ENCODE peak calls at places on chromosomes 2 and 18, in eight cellular contexts. One of them, this sample, is unnamed.

GRCh38 chr18:36025025-36025424 is 42.3 kb downstream of the RPRD1A start:
- DNase-seq in H9: no peak
- DNase-seq in GM23248: peak
- DNase-seq in prostate gland: no peak
- DNase-seq in adrenal gland: no peak
- DNase-seq in neural progenitor cell: no peak
- DNase-seq in breast epithelium: no peak
- DNase-seq in cardiac muscle cell: no peak
- DNase-seq in this sample: no peak

GRCh38 chr2:160742679-160743078 is 249.1 kb upstream of the RBMS1 start:
- DNase-seq in H9: no peak
- DNase-seq in GM23248: peak
- DNase-seq in prostate gland: no peak
- DNase-seq in adrenal gland: no peak
- DNase-seq in neural progenitor cell: no peak
- DNase-seq in breast epithelium: no peak
- DNase-seq in cardiac muscle cell: no peak
- DNase-seq in this sample: no peak

GRCh38 chr2:214630402-214631035 is 179.0 kb downstream of the BARD1 start:
- DNase-seq in H9: no peak
- DNase-seq in GM23248: peak
- DNase-seq in prostate gland: no peak
- DNase-seq in adrenal gland: no peak
- DNase-seq in neural progenitor cell: no peak
- DNase-seq in breast epithelium: no peak
- DNase-seq in cardiac muscle cell: no peak
- DNase-seq in this sample: no peak

GRCh38 chr2:217417536-217417935 is 557.7 kb upstream of the TNP1 start:
- DNase-seq in H9: no peak
- DNase-seq in GM23248: peak
- DNase-seq in prostate gland: no peak
- DNase-seq in adrenal gland: no peak
- DNase-seq in neural progenitor cell: no peak
- DNase-seq in breast epithelium: no peak
- DNase-seq in cardiac muscle cell: no peak
- DNase-seq in this sample: no peak

GRCh38 chr2:7857904-7858303 is 824.0 kb upstream of the ID2 start:
- DNase-seq in H9: no peak
- DNase-seq in GM23248: peak
- DNase-seq in prostate gland: no peak
- DNase-seq in adrenal gland: no peak
- DNase-seq in neural progenitor cell: no peak
- DNase-seq in breast epithelium: no peak
- DNase-seq in cardiac muscle cell: no peak
- DNase-seq in this sample: no peak

GRCh38 chr2:172096661-172097547 is 5.8 kb downstream of the DLX2 start:
- DNase-seq in H9: no peak
- DNase-seq in GM23248: peak
- DNase-seq in prostate gland: no peak
- DNase-seq in adrenal gland: no peak
- DNase-seq in neural progenitor cell: peak
- DNase-seq in breast epithelium: no peak
- DNase-seq in cardiac muscle cell: no peak
- DNase-seq in this sample: no peak

GRCh38 chr2:239468491-239469017 is 67.7 kb upstream of the HDAC4 start:
- DNase-seq in H9: peak
- DNase-seq in GM23248: no peak
- DNase-seq in prostate gland: no peak
- DNase-seq in adrenal gland: no peak
- DNase-seq in neural progenitor cell: no peak
- DNase-seq in breast epithelium: peak
- DNase-seq in cardiac muscle cell: no peak
- DNase-seq in this sample: no peak

GRCh38 chr2:187959821-187960220 is 331.9 kb upstream of the GULP1 start:
- DNase-seq in H9: no peak
- DNase-seq in GM23248: peak
- DNase-seq in prostate gland: no peak
- DNase-seq in adrenal gland: no peak
- DNase-seq in neural progenitor cell: no peak
- DNase-seq in breast epithelium: no peak
- DNase-seq in cardiac muscle cell: no peak
- DNase-seq in this sample: no peak

GRCh38 chr2:160576054-160576499 is 82.5 kb upstream of the RBMS1 start:
- DNase-seq in H9: no peak
- DNase-seq in GM23248: peak
- DNase-seq in prostate gland: peak
- DNase-seq in adrenal gland: no peak
- DNase-seq in neural progenitor cell: no peak
- DNase-seq in breast epithelium: no peak
- DNase-seq in cardiac muscle cell: no peak
- DNase-seq in this sample: no peak

GRCh38 chr2:161357097-161357496 is 48.9 kb downstream of the PSMD14 start:
- DNase-seq in H9: no peak
- DNase-seq in GM23248: no peak
- DNase-seq in prostate gland: no peak
- DNase-seq in adrenal gland: no peak
- DNase-seq in neural progenitor cell: no peak
- DNase-seq in breast epithelium: no peak
- DNase-seq in cardiac muscle cell: no peak
- DNase-seq in this sample: no peak

GRCh38 chr2:164514491-164514890 is 106.8 kb downstream of the GRB14 start:
- DNase-seq in H9: no peak
- DNase-seq in GM23248: peak
- DNase-seq in prostate gland: no peak
- DNase-seq in adrenal gland: no peak
- DNase-seq in neural progenitor cell: no peak
- DNase-seq in breast epithelium: peak
- DNase-seq in cardiac muscle cell: no peak
- DNase-seq in this sample: no peak

GRCh38 chr18:23523429-23524212 is 20.3 kb downstream of the RMC1 start:
- DNase-seq in H9: no peak
- DNase-seq in GM23248: peak
- DNase-seq in prostate gland: no peak
- DNase-seq in adrenal gland: no peak
- DNase-seq in neural progenitor cell: no peak
- DNase-seq in breast epithelium: no peak
- DNase-seq in cardiac muscle cell: no peak
- DNase-seq in this sample: no peak

DNA sequence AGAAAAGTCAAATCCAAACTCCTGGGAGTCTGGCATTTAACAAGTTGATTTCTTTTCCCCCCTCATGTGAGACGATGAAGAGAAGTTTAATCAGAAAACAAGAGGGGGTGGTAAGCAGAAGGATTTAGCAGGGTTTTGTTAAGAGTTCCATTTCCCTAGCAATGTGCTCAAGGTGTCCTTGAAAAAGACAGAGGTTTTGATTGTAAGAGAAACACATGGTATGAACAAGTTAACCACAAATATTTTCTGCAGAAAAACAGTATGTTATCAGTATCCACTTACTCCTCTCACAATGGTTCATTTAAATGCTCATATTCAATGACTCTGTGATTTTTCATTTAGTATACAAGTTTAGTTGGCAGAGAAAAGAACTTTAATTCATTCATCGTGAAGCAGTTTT is 26.8 kb downstream of the LAMA1 start:
- DNase-seq in H9: no peak
- DNase-seq in GM23248: no peak
- DNase-seq in prostate gland: no peak
- DNase-seq in adrenal gland: no peak
- DNase-seq in neural progenitor cell: no peak
- DNase-seq in breast epithelium: no peak
- DNase-seq in cardiac muscle cell: no peak
- DNase-seq in this sample: no peak
- H3K27ac ChIP-seq in H9: no peak
- H3K27ac ChIP-seq in GM23248: no peak
- H3K27ac ChIP-seq in prostate gland: no peak
- H3K27ac ChIP-seq in adrenal gland: no peak
- H3K27ac ChIP-seq in neural progenitor cell: no peak
- H3K27ac ChIP-seq in breast epithelium: peak
- H3K27ac ChIP-seq in cardiac muscle cell: peak
- H3K27ac ChIP-seq in this sample: peak

DNA sequence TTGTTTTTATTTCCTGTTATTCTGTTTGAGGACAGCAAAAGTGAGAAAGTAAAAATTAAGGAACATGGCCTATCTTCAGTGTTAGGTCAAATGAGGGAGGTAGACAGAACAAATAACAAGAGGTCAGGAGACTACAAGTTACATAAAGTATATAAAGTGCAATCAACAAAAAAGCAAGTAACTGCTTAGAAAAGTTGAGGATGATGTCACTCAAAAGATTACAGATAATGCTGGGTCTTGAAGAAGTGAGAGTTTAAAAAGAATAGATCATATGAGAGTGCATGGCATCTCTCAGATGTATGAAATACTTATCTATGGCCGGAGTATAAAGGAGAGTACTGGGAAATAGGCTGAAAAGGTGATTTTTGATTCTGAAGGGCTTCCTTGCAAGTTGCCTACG is 79.9 kb downstream of the LNPK start:
- DNase-seq in H9: no peak
- DNase-seq in GM23248: no peak
- DNase-seq in prostate gland: no peak
- DNase-seq in adrenal gland: no peak
- DNase-seq in neural progenitor cell: no peak
- DNase-seq in breast epithelium: no peak
- DNase-seq in cardiac muscle cell: no peak
- DNase-seq in this sample: no peak
- H3K27ac ChIP-seq in H9: no peak
- H3K27ac ChIP-seq in GM23248: no peak
- H3K27ac ChIP-seq in prostate gland: no peak
- H3K27ac ChIP-seq in adrenal gland: no peak
- H3K27ac ChIP-seq in neural progenitor cell: no peak
- H3K27ac ChIP-seq in breast epithelium: no peak
- H3K27ac ChIP-seq in cardiac muscle cell: no peak
- H3K27ac ChIP-seq in this sample: no peak

GRCh38 chr2:121197369-121198091 is 87.5 kb downstream of the TFCP2L1 start:
- DNase-seq in H9: no peak
- DNase-seq in GM23248: peak
- DNase-seq in prostate gland: peak
- DNase-seq in adrenal gland: peak
- DNase-seq in neural progenitor cell: no peak
- DNase-seq in breast epithelium: peak
- DNase-seq in cardiac muscle cell: no peak
- DNase-seq in this sample: peak
- H3K27ac ChIP-seq in H9: no peak
- H3K27ac ChIP-seq in GM23248: no peak
- H3K27ac ChIP-seq in prostate gland: peak
- H3K27ac ChIP-seq in adrenal gland: peak
- H3K27ac ChIP-seq in neural progenitor cell: no peak
- H3K27ac ChIP-seq in breast epithelium: peak
- H3K27ac ChIP-seq in cardiac muscle cell: no peak
- H3K27ac ChIP-seq in this sample: peak

DNA sequence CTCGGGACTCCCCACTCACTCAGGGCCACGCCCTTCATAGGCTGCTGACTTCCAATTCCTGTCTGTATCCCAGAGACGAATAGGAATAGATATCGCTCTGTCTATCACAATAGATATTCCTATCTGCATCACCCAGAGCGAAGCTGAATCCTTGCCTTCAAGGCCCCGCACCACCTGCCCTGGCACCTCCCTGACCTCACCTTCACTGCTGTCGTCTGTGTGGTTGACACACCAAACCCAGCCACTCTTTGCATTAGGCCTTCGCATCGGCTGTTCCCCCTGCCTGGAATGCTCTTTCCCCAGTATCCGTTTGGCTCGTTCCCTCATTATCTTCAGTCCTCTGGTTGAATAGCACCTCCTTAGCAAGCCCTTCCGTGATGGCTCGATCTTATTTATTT is 43.5 kb downstream of the ATOH8 start:
- DNase-seq in H9: no peak
- DNase-seq in GM23248: no peak
- DNase-seq in prostate gland: no peak
- DNase-seq in adrenal gland: no peak
- DNase-seq in neural progenitor cell: no peak
- DNase-seq in breast epithelium: peak
- DNase-seq in cardiac muscle cell: no peak
- DNase-seq in this sample: no peak
- H3K27ac ChIP-seq in H9: no peak
- H3K27ac ChIP-seq in GM23248: no peak
- H3K27ac ChIP-seq in prostate gland: no peak
- H3K27ac ChIP-seq in adrenal gland: no peak
- H3K27ac ChIP-seq in neural progenitor cell: no peak
- H3K27ac ChIP-seq in breast epithelium: peak
- H3K27ac ChIP-seq in cardiac muscle cell: no peak
- H3K27ac ChIP-seq in this sample: peak

GRCh38 chr2:9941196-9941995 is 10.1 kb upstream of the GRHL1 start:
- DNase-seq in H9: peak
- DNase-seq in GM23248: peak
- DNase-seq in prostate gland: no peak
- DNase-seq in adrenal gland: no peak
- DNase-seq in neural progenitor cell: no peak
- DNase-seq in breast epithelium: no peak
- DNase-seq in cardiac muscle cell: no peak
- DNase-seq in this sample: no peak

GRCh38 chr2:9937258-9937657 is 14.2 kb upstream of the GRHL1 start:
- DNase-seq in H9: no peak
- DNase-seq in GM23248: no peak
- DNase-seq in prostate gland: no peak
- DNase-seq in adrenal gland: no peak
- DNase-seq in neural progenitor cell: no peak
- DNase-seq in breast epithelium: no peak
- DNase-seq in cardiac muscle cell: no peak
- DNase-seq in this sample: no peak

GRCh38 chr2:9937968-9938367 is 13.5 kb upstream of the GRHL1 start:
- DNase-seq in H9: peak
- DNase-seq in GM23248: no peak
- DNase-seq in prostate gland: no peak
- DNase-seq in adrenal gland: no peak
- DNase-seq in neural progenitor cell: no peak
- DNase-seq in breast epithelium: no peak
- DNase-seq in cardiac muscle cell: no peak
- DNase-seq in this sample: no peak

GRCh38 chr2:9941996-9942390 is 9.5 kb upstream of the GRHL1 start:
- DNase-seq in H9: peak
- DNase-seq in GM23248: no peak
- DNase-seq in prostate gland: no peak
- DNase-seq in adrenal gland: no peak
- DNase-seq in neural progenitor cell: no peak
- DNase-seq in breast epithelium: no peak
- DNase-seq in cardiac muscle cell: no peak
- DNase-seq in this sample: no peak

GRCh38 chr2:9939587-9940485 is 11.7 kb upstream of the GRHL1 start:
- DNase-seq in H9: no peak
- DNase-seq in GM23248: no peak
- DNase-seq in prostate gland: no peak
- DNase-seq in adrenal gland: no peak
- DNase-seq in neural progenitor cell: no peak
- DNase-seq in breast epithelium: no peak
- DNase-seq in cardiac muscle cell: no peak
- DNase-seq in this sample: no peak
- H3K27ac ChIP-seq in H9: no peak
- H3K27ac ChIP-seq in GM23248: no peak
- H3K27ac ChIP-seq in prostate gland: peak
- H3K27ac ChIP-seq in adrenal gland: no peak
- H3K27ac ChIP-seq in neural progenitor cell: no peak
- H3K27ac ChIP-seq in breast epithelium: peak
- H3K27ac ChIP-seq in cardiac muscle cell: no peak
- H3K27ac ChIP-seq in this sample: no peak

GRCh38 chr2:19902272-19902730 is 518 bp upstream of the TTC32 start:
- DNase-seq in H9: no peak
- DNase-seq in GM23248: peak
- DNase-seq in prostate gland: no peak
- DNase-seq in adrenal gland: no peak
- DNase-seq in neural progenitor cell: no peak
- DNase-seq in breast epithelium: no peak
- DNase-seq in cardiac muscle cell: no peak
- DNase-seq in this sample: no peak
- H3K27ac ChIP-seq in H9: peak
- H3K27ac ChIP-seq in GM23248: peak
- H3K27ac ChIP-seq in prostate gland: peak
- H3K27ac ChIP-seq in adrenal gland: peak
- H3K27ac ChIP-seq in neural progenitor cell: peak
- H3K27ac ChIP-seq in breast epithelium: peak
- H3K27ac ChIP-seq in cardiac muscle cell: peak
- H3K27ac ChIP-seq in this sample: peak

This sample was measured in caudate nucleus.